ENCODE peak calls at places on chromosomes 6 and 20, in six cellular contexts. One of them, this sample, is unnamed.
A peak's percentile ranks its signal among the peaks of the same experiment; 100 is the strongest.

GRCh38 chr6:140921366-140922226 is 1211.1 kb upstream of the GJE1 start:
- DNase-seq in HCT116: peak; percentile 65
- DNase-seq in PC-3: peak; percentile 89
- DNase-seq in MM.1S: peak; percentile 52
- DNase-seq in neural progenitor cell: peak; percentile 58
- DNase-seq in GM23338: peak; percentile 63
- DNase-seq in this sample: peak; percentile 45

GRCh38 chr6:16257999-16258708 is 19.8 kb downstream of the GMPR start:
- DNase-seq in HCT116: no peak
- DNase-seq in PC-3: peak; percentile 3
- DNase-seq in MM.1S: no peak
- DNase-seq in neural progenitor cell: no peak
- DNase-seq in GM23338: peak; percentile 51
- DNase-seq in this sample: no peak

GRCh38 chr6:159973951-159974350 is 5.1 kb downstream of the IGF2R start:
- DNase-seq in HCT116: no peak
- DNase-seq in PC-3: peak; percentile 73
- DNase-seq in MM.1S: peak; percentile 60
- DNase-seq in neural progenitor cell: no peak
- DNase-seq in GM23338: no peak
- DNase-seq in this sample: no peak

GRCh38 chr6:128567029-128567428 is 46.6 kb upstream of the PTPRK start:
- DNase-seq in HCT116: no peak
- DNase-seq in PC-3: peak; percentile 82
- DNase-seq in MM.1S: no peak
- DNase-seq in neural progenitor cell: no peak
- DNase-seq in GM23338: no peak
- DNase-seq in this sample: no peak

GRCh38 chr20:23125625-23126191 is 39.6 kb upstream of the CD93 start:
- DNase-seq in HCT116: no peak
- DNase-seq in PC-3: no peak
- DNase-seq in MM.1S: no peak
- DNase-seq in neural progenitor cell: no peak
- DNase-seq in GM23338: no peak
- DNase-seq in this sample: peak; percentile 40

GRCh38 chr6:42781811-42782688 is at the start of gene BICRAL:
- DNase-seq in HCT116: peak; percentile 46
- DNase-seq in PC-3: peak; percentile 78
- DNase-seq in MM.1S: peak; percentile 58
- DNase-seq in neural progenitor cell: peak; percentile 74
- DNase-seq in GM23338: peak; percentile 71
- DNase-seq in this sample: peak; percentile 74

GRCh38 chr6:82270791-82271392 is 23.3 kb upstream of the IBTK start:
- DNase-seq in HCT116: peak; percentile 24
- DNase-seq in PC-3: peak; percentile 57
- DNase-seq in MM.1S: peak; percentile 53
- DNase-seq in neural progenitor cell: peak; percentile 52
- DNase-seq in GM23338: peak; percentile 74
- DNase-seq in this sample: peak; percentile 52

GRCh38 chr6:36954262-36954931 is at the start of gene PI16:
- DNase-seq in HCT116: no peak
- DNase-seq in PC-3: no peak
- DNase-seq in MM.1S: no peak
- DNase-seq in neural progenitor cell: no peak
- DNase-seq in GM23338: no peak
- DNase-seq in this sample: no peak

GRCh38 chr6:169533656-169534421 is 168.0 kb downstream of the WDR27 start:
- DNase-seq in HCT116: no peak
- DNase-seq in PC-3: no peak
- DNase-seq in MM.1S: no peak
- DNase-seq in neural progenitor cell: no peak
- DNase-seq in GM23338: no peak
- DNase-seq in this sample: no peak

GRCh38 chr6:111626446-111626845 is 20.8 kb upstream of the TRAF3IP2 start:
- DNase-seq in HCT116: no peak
- DNase-seq in PC-3: no peak
- DNase-seq in MM.1S: no peak
- DNase-seq in neural progenitor cell: peak; percentile 35
- DNase-seq in GM23338: no peak
- DNase-seq in this sample: no peak

GRCh38 chr6:8889514-8889913 is 454.2 kb upstream of the SLC35B3 start:
- DNase-seq in HCT116: no peak
- DNase-seq in PC-3: no peak
- DNase-seq in MM.1S: no peak
- DNase-seq in neural progenitor cell: no peak
- DNase-seq in GM23338: no peak
- DNase-seq in this sample: no peak

GRCh38 chr20:19737025-19737424 is 21.0 kb upstream of the RIN2 start:
- DNase-seq in HCT116: no peak
- DNase-seq in PC-3: peak; percentile 92
- DNase-seq in MM.1S: no peak
- DNase-seq in neural progenitor cell: no peak
- DNase-seq in GM23338: no peak
- DNase-seq in this sample: no peak

GRCh38 chr20:48597521-48598302 is 230.1 kb downstream of the PREX1 start:
- DNase-seq in HCT116: no peak
- DNase-seq in PC-3: no peak
- DNase-seq in MM.1S: no peak
- DNase-seq in neural progenitor cell: no peak
- DNase-seq in GM23338: no peak
- DNase-seq in this sample: no peak

GRCh38 chr6:138371720-138372119 is 6.0 kb upstream of the SMIM28 start:
- DNase-seq in HCT116: no peak
- DNase-seq in PC-3: peak; percentile 5
- DNase-seq in MM.1S: no peak
- DNase-seq in neural progenitor cell: no peak
- DNase-seq in GM23338: no peak
- DNase-seq in this sample: no peak

GRCh38 chr20:24079661-24080412 is 91.3 kb upstream of the GGTLC1 start:
- DNase-seq in HCT116: no peak
- DNase-seq in PC-3: no peak
- DNase-seq in MM.1S: no peak
- DNase-seq in neural progenitor cell: no peak
- DNase-seq in GM23338: no peak
- DNase-seq in this sample: no peak

GRCh38 chr6:47106721-47107197 is 64.6 kb upstream of the ADGRF1 start:
- DNase-seq in HCT116: no peak
- DNase-seq in PC-3: peak; percentile 27
- DNase-seq in MM.1S: no peak
- DNase-seq in neural progenitor cell: peak; percentile 41
- DNase-seq in GM23338: peak; percentile 59
- DNase-seq in this sample: no peak

GRCh38 chr6:105675715-105676397 is 273.0 kb upstream of the PREP start:
- DNase-seq in HCT116: peak; percentile 73
- DNase-seq in PC-3: peak; percentile 89
- DNase-seq in MM.1S: no peak
- DNase-seq in neural progenitor cell: peak; percentile 8
- DNase-seq in GM23338: no peak
- DNase-seq in this sample: no peak

GRCh38 chr6:96657344-96657743 is 94.4 kb downstream of the FHL5 start:
- DNase-seq in HCT116: no peak
- DNase-seq in PC-3: no peak
- DNase-seq in MM.1S: no peak
- DNase-seq in neural progenitor cell: no peak
- DNase-seq in GM23338: no peak
- DNase-seq in this sample: no peak

GRCh38 chr6:96659084-96659845 is 96.3 kb downstream of the FHL5 start:
- DNase-seq in HCT116: no peak
- DNase-seq in PC-3: no peak
- DNase-seq in MM.1S: peak; percentile 57
- DNase-seq in neural progenitor cell: no peak
- DNase-seq in GM23338: no peak
- DNase-seq in this sample: no peak
- TF ChIP-seq EZH2phosphoT487 in HCT116: no peak
- TF ChIP-seq EZH2phosphoT487 in PC-3: no peak
- TF ChIP-seq EZH2phosphoT487 in MM.1S: no peak
- TF ChIP-seq EZH2phosphoT487 in neural progenitor cell: no peak
- TF ChIP-seq EZH2phosphoT487 in GM23338: no peak
- TF ChIP-seq EZH2phosphoT487 in this sample: no peak

GRCh38 chr6:83901624-83902023 is 42.1 kb downstream of the CYB5R4 start:
- DNase-seq in HCT116: no peak
- DNase-seq in PC-3: no peak
- DNase-seq in MM.1S: no peak
- DNase-seq in neural progenitor cell: no peak
- DNase-seq in GM23338: no peak
- DNase-seq in this sample: no peak

GRCh38 chr6:83911278-83911677 is 51.8 kb downstream of the CYB5R4 start:
- DNase-seq in HCT116: no peak
- DNase-seq in PC-3: no peak
- DNase-seq in MM.1S: no peak
- DNase-seq in neural progenitor cell: no peak
- DNase-seq in GM23338: no peak
- DNase-seq in this sample: no peak

GRCh38 chr6:83904395-83904794 is 44.9 kb downstream of the CYB5R4 start:
- DNase-seq in HCT116: no peak
- DNase-seq in PC-3: no peak
- DNase-seq in MM.1S: no peak
- DNase-seq in neural progenitor cell: no peak
- DNase-seq in GM23338: no peak
- DNase-seq in this sample: no peak

GRCh38 chr6:83908813-83909212 is 49.3 kb downstream of the CYB5R4 start:
- DNase-seq in HCT116: no peak
- DNase-seq in PC-3: peak; percentile 21
- DNase-seq in MM.1S: no peak
- DNase-seq in neural progenitor cell: no peak
- DNase-seq in GM23338: no peak
- DNase-seq in this sample: no peak

DNA sequence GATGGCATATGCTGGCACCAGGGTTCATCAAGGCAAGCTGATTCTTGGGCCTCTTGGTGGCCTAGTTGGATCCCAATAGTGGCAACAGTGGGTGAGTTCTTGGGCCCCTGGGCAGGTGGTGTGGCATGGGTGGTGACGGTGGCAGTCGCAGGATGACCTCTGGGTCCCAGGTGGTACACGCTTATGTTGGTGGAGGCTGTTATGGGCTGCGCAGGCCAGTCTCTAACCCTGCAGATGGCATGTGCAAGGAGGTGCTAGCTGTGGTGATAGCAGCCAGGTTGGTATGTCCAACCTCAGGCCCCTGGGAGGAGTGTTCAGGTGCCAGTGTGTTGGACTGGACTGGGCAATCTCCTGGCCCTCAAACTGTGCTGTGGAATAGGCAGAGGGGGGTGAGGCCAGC is 46.2 kb downstream of the CYB5R4 start:
- DNase-seq in HCT116: no peak
- DNase-seq in PC-3: no peak
- DNase-seq in MM.1S: no peak
- DNase-seq in neural progenitor cell: no peak
- DNase-seq in GM23338: no peak
- DNase-seq in this sample: no peak
- H3K79me2 ChIP-seq in HCT116: peaks cover 15% of the 10 kb centered on the region
- H3K79me2 ChIP-seq in PC-3: no peaks in the 10 kb centered on the region
- H3K79me2 ChIP-seq in MM.1S: peaks cover 77% of the 10 kb centered on the region
- H3K79me2 ChIP-seq in neural progenitor cell: peaks cover 21% of the 10 kb centered on the region
- H3K79me2 ChIP-seq in GM23338: peaks cover 61% of the 10 kb centered on the region
- H3K79me2 ChIP-seq in this sample: peaks cover 31% of the 10 kb centered on the region

GRCh38 chr6:161922631-161923119 is 648.8 kb upstream of the AGPAT4 start:
- DNase-seq in HCT116: peak; percentile 75
- DNase-seq in PC-3: peak; percentile 76
- DNase-seq in MM.1S: peak; percentile 47
- DNase-seq in neural progenitor cell: peak; percentile 52
- DNase-seq in GM23338: peak; percentile 68
- DNase-seq in this sample: peak; percentile 26

GRCh38 chr6:161921602-161922400 is 647.9 kb upstream of the AGPAT4 start:
- DNase-seq in HCT116: no peak
- DNase-seq in PC-3: no peak
- DNase-seq in MM.1S: no peak
- DNase-seq in neural progenitor cell: no peak
- DNase-seq in GM23338: no peak
- DNase-seq in this sample: no peak

GRCh38 chr6:161918608-161919205 is 644.8 kb upstream of the AGPAT4 start:
- DNase-seq in HCT116: no peak
- DNase-seq in PC-3: no peak
- DNase-seq in MM.1S: no peak
- DNase-seq in neural progenitor cell: no peak
- DNase-seq in GM23338: no peak
- DNase-seq in this sample: no peak

GRCh38 chr6:161919711-161920110 is 645.9 kb upstream of the AGPAT4 start:
- DNase-seq in HCT116: no peak
- DNase-seq in PC-3: no peak
- DNase-seq in MM.1S: no peak
- DNase-seq in neural progenitor cell: no peak
- DNase-seq in GM23338: no peak
- DNase-seq in this sample: no peak

DNA sequence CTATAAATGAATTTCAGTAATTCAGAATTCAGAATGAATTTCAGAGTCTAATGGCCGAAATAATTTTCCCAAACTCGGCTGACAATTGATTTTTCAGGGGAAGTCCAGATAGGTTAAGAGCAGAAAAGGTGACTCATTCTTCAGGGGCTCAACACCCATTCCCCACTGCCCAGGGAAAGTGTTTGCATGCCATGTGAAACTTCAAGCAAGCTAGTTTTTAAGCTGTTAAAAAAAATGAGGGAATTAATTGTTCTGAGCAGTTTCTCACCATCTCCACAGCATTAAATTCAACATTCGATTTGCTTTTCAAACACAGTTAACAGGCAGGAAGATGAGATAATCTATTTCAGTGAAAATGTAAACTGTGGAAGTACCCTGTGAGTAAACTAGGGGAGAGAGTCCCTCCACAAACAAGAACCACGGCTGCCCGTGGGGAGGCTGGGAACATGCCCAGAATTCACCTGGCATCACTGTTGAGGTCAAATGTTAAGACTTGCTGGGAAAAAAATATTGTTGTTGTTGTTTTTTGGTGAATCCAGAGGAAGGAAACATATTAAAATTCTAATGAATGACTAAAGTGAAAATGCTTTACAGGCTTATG is 650.8 kb upstream of the AGPAT4 start:
- DNase-seq in HCT116: no peak
- DNase-seq in PC-3: no peak
- DNase-seq in MM.1S: no peak
- DNase-seq in neural progenitor cell: no peak
- DNase-seq in GM23338: no peak
- DNase-seq in this sample: no peak
- TF ChIP-seq CTCF in HCT116: no peak
- TF ChIP-seq CTCF in PC-3: no peak
- TF ChIP-seq CTCF in MM.1S: no peak
- TF ChIP-seq CTCF in neural progenitor cell: no peak
- TF ChIP-seq CTCF in GM23338: no peak
- TF ChIP-seq CTCF in this sample: no peak

GRCh38 chr6:142374090-142374783 is 72.4 kb downstream of the ADGRG6 start:
- DNase-seq in HCT116: no peak
- DNase-seq in PC-3: no peak
- DNase-seq in MM.1S: no peak
- DNase-seq in neural progenitor cell: peak; percentile 34
- DNase-seq in GM23338: peak; percentile 59
- DNase-seq in this sample: no peak

GRCh38 chr6:142369266-142369665 is 67.5 kb downstream of the ADGRG6 start:
- DNase-seq in HCT116: no peak
- DNase-seq in PC-3: no peak
- DNase-seq in MM.1S: no peak
- DNase-seq in neural progenitor cell: no peak
- DNase-seq in GM23338: no peak
- DNase-seq in this sample: no peak

GRCh38 chr6:142373268-142374089 is 71.7 kb downstream of the ADGRG6 start:
- DNase-seq in HCT116: no peak
- DNase-seq in PC-3: peak; percentile 85
- DNase-seq in MM.1S: no peak
- DNase-seq in neural progenitor cell: no peak
- DNase-seq in GM23338: no peak
- DNase-seq in this sample: no peak

GRCh38 chr6:142374965-142375733 is 73.3 kb downstream of the ADGRG6 start:
- DNase-seq in HCT116: peak; percentile 85
- DNase-seq in PC-3: peak; percentile 95
- DNase-seq in MM.1S: no peak
- DNase-seq in neural progenitor cell: no peak
- DNase-seq in GM23338: no peak
- DNase-seq in this sample: no peak

GRCh38 chr6:142372348-142372747 is 70.5 kb downstream of the ADGRG6 start:
- DNase-seq in HCT116: peak; percentile 84
- DNase-seq in PC-3: peak; percentile 95
- DNase-seq in MM.1S: no peak
- DNase-seq in neural progenitor cell: no peak
- DNase-seq in GM23338: no peak
- DNase-seq in this sample: no peak
- TF ChIP-seq EZH2phosphoT487 in HCT116: no peak
- TF ChIP-seq EZH2phosphoT487 in PC-3: no peak
- TF ChIP-seq EZH2phosphoT487 in MM.1S: no peak
- TF ChIP-seq EZH2phosphoT487 in neural progenitor cell: no peak
- TF ChIP-seq EZH2phosphoT487 in GM23338: no peak
- TF ChIP-seq EZH2phosphoT487 in this sample: no peak